ENCODE peak calls at places on chromosomes 13 and 19, in six cellular contexts. P is activated effector memory CD4-positive, alpha-beta T cell treated with anti-CD3 and anti-CD28 coated beads, Interleukin-2, amount 50 U/mL, for 16 hours; M is Peyer's patch; C is bronchial epithelial cell; B is HEK293T; K is activated CD8-positive, alpha-beta memory T cell treated with anti-CD3 and anti-CD28 coated beads for 1 hour. A is an unnamed sample.

GRCh38 chr19:18650468-18651001 is 13.7 kb downstream of the KLHL26 start:
- DNase-seq in P (no peak), M (peak), C (no peak), B (no peak), K (no peak), A (no peak)

GRCh38 chr19:42282036-42282762 is 13.1 kb downstream of the CIC start:
- DNase-seq in P (peak), M (no peak), C (no peak), B (no peak), K (no peak), A (no peak)

GRCh38 chr19:51137812-51138425 is 4.2 kb upstream of the SIGLEC7 start:
- DNase-seq in P (peak), M (no peak), C (no peak), B (no peak), K (no peak), A (no peak)

GRCh38 chr13:59680429-59681024 is 483.2 kb downstream of the DIAPH3 start:
- DNase-seq in P (no peak), M (no peak), C (peak), B (peak), K (no peak), A (no peak)

GRCh38 chr19:38190793-38191192 is 33.2 kb downstream of the DPF1 start:
- DNase-seq in P (no peak), M (no peak), C (no peak), B (no peak), K (no peak), A (no peak)

GRCh38 chr13:99418663-99419140 is 82.6 kb upstream of the TM9SF2 start:
- DNase-seq in P (peak), M (peak), C (no peak), B (no peak), K (no peak), A (no peak)

GRCh38 chr13:42875448-42876269 is 94.3 kb downstream of the FAM216B start:
- DNase-seq in P (no peak), M (no peak), C (no peak), B (peak), K (no peak), A (no peak)

GRCh38 chr13:80340643-80341097 is 256 bp downstream of the SPRY2 start:
- DNase-seq in P (no peak), M (peak), C (peak), B (no peak), K (no peak), A (no peak)

GRCh38 chr13:26222523-26223046 is 471 bp upstream of the RNF6 start:
- DNase-seq in P (no peak), M (no peak), C (no peak), B (no peak), K (no peak), A (no peak)

GRCh38 chr19:12868540-12869112 is 12.6 kb downstream of the DNASE2 start:
- DNase-seq in P (no peak), M (no peak), C (no peak), B (no peak), K (no peak), A (no peak)

GRCh38 chr13:107447591-107447990 is 767.7 kb downstream of the LIG4 start:
- DNase-seq in P (no peak), M (no peak), C (no peak), B (no peak), K (no peak), A (no peak)

GRCh38 chr19:35944553-35944952 is 8.4 kb downstream of the LRFN3 start:
- DNase-seq in P (no peak), M (no peak), C (no peak), B (no peak), K (no peak), A (no peak)

GRCh38 chr19:39971380-39971841 is 446 bp downstream of the PSMC4 start:
- DNase-seq in P (no peak), M (no peak), C (peak), B (peak), K (no peak), A (no peak)

GRCh38 chr19:28632357-28633076 is 580.4 kb downstream of the UQCRFS1 start:
- DNase-seq in P (no peak), M (no peak), C (no peak), B (no peak), K (no peak), A (no peak)

GRCh38 chr13:23751195-23751594 is 138.0 kb downstream of the MIPEP start:
- DNase-seq in P (no peak), M (no peak), C (peak), B (no peak), K (no peak), A (no peak)

GRCh38 chr19:33771308-33772101 is 25.2 kb upstream of the KCTD15 start:
- DNase-seq in P (peak), M (peak), C (peak), B (peak), K (peak), A (no peak)

GRCh38 chr19:289651-290538 is 1.3 kb downstream of the PLPP2 start:
- DNase-seq in P (peak), M (peak), C (peak), B (no peak), K (peak), A (no peak)

GRCh38 chr13:43316997-43317396 is 293.6 kb downstream of the DNAJC15 start:
- DNase-seq in P (no peak), M (no peak), C (peak), B (no peak), K (no peak), A (no peak)

GRCh38 chr13:48001127-48001881 is at the start of gene SUCLA2:
- DNase-seq in P (peak), M (peak), C (peak), B (peak), K (peak), A (peak)

GRCh38 chr13:100666124-100666523 is 8.5 kb downstream of the TMTC4 start:
- DNase-seq in P (no peak), M (no peak), C (no peak), B (no peak), K (no peak), A (no peak)

GRCh38 chr13:60647547-60647946 is 250.5 kb downstream of the TDRD3 start:
- DNase-seq in P (no peak), M (no peak), C (no peak), B (no peak), K (no peak), A (no peak)

GRCh38 chr19:32530773-32531172 is 50.2 kb upstream of the PDCD5 start:
- DNase-seq in P (no peak), M (no peak), C (no peak), B (no peak), K (no peak), A (no peak)

GRCh38 chr19:2207991-2208860 is 27.9 kb downstream of the PLEKHJ1 start:
- DNase-seq in P (no peak), M (peak), C (peak), B (no peak), K (no peak), A (no peak)

GRCh38 chr13:107716241-107716640 is 499.1 kb downstream of the LIG4 start:
- DNase-seq in P (no peak), M (no peak), C (no peak), B (no peak), K (no peak), A (no peak)

GRCh38 chr19:364496-365287 is 20.1 kb upstream of the MIER2 start:
- DNase-seq in P (peak), M (no peak), C (no peak), B (no peak), K (no peak), A (no peak)